ENCODE peak calls at places on chromosomes 13 and 19, in seven cellular contexts. O, R, U, W, P, C and D are unnamed samples.

GRCh38 chr13:24927810-24928404 is 163.9 kb downstream of the RNF17 start:
- DNase-seq in R (no peak), U (no peak), W (no peak), O (no peak), C (peak; percentile 32), P (no peak), D (no peak)

GRCh38 chr19:38417544-38418506 is 8.2 kb downstream of the RASGRP4 start:
- DNase-seq in O (peak; percentile 46), P (peak; percentile 51), U (peak; percentile 92), W (no peak), C (peak; percentile 11), R (peak; percentile 21), D (peak; percentile 45)

GRCh38 chr13:114065141-114065925 is 67.1 kb downstream of the RASA3 start:
- DNase-seq in U (peak; percentile 65), R (peak; percentile 92), P (peak; percentile 92), O (peak; percentile 58), C (peak; percentile 98), W (peak; percentile 98), D (peak; percentile 99)

GRCh38 chr19:41427647-41428480 is 690 bp upstream of the B3GNT8 start:
- DNase-seq in P (peak; percentile 66), C (no peak), R (peak; percentile 54), W (no peak), U (no peak), O (no peak), D (no peak)

GRCh38 chr13:102012299-102013293 is 389.3 kb downstream of the FGF14 start:
- DNase-seq in U (no peak), R (no peak), C (no peak), O (no peak), W (no peak), P (no peak), D (no peak)

GRCh38 chr19:17321655-17322489 is 12.5 kb downstream of the DDA1 start:
- DNase-seq in U (no peak), R (no peak), O (no peak), W (no peak), P (no peak), C (no peak), D (no peak)

GRCh38 chr19:29400917-29401711 is 124.7 kb upstream of the VSTM2B start:
- DNase-seq in U (no peak), R (no peak), W (no peak), O (no peak), C (no peak), P (no peak), D (no peak)

GRCh38 chr19:12217332-12217731 is 54.4 kb downstream of the ZNF136 start:
- DNase-seq in R (no peak), W (no peak), U (no peak), C (no peak), P (no peak), O (no peak), D (no peak)

GRCh38 chr13:83883061-83883523 is 818 bp upstream of the SLITRK1 start:
- DNase-seq in U (no peak), C (no peak), P (no peak), R (no peak), O (no peak), W (no peak), D (no peak)

GRCh38 chr19:15330801-15331418 is 1.4 kb downstream of the BRD4 start:
- DNase-seq in P (no peak), O (no peak), C (peak; percentile 87), W (peak; percentile 89), R (no peak), U (peak; percentile 51), D (peak; percentile 88)

GRCh38 chr13:30235206-30235605 is 72.1 kb downstream of the KATNAL1 start:
- DNase-seq in O (no peak), R (no peak), W (no peak), C (no peak), P (no peak), U (no peak), D (peak; percentile 14)

GRCh38 chr19:50419580-50420035 is 870 bp downstream of the SPIB start:
- DNase-seq in W (no peak), C (no peak), O (no peak), R (no peak), U (no peak), P (no peak), D (no peak)

GRCh38 chr19:47610902-47611301 is 2.0 kb downstream of the BICRA start:
- DNase-seq in R (no peak), O (no peak), C (no peak), W (no peak), U (no peak), P (no peak), D (no peak)

GRCh38 chr19:11238041-11238440 is 1.4 kb upstream of the ANGPTL8 start:
- DNase-seq in R (no peak), W (no peak), O (no peak), C (no peak), P (no peak), U (no peak), D (no peak)

GRCh38 chr19:53664760-53665159 is 33.0 kb downstream of the DPRX start:
- DNase-seq in R (no peak), P (no peak), U (no peak), O (no peak), W (no peak), C (no peak), D (no peak)

GRCh38 chr13:39448831-39449230 is 154.2 kb downstream of the LHFPL6 start:
- DNase-seq in C (no peak), W (no peak), U (no peak), R (no peak), P (no peak), O (no peak), D (no peak)

GRCh38 chr19:49506575-49507105 is 5.8 kb upstream of the FCGRT start:
- DNase-seq in P (peak; percentile 83), W (no peak), C (peak; percentile 52), O (peak; percentile 58), U (peak; percentile 80), R (no peak), D (peak; percentile 75)

GRCh38 chr13:44854264-44855060 is 134.8 kb downstream of the NUFIP1 start:
- DNase-seq in U (no peak), C (no peak), O (no peak), R (no peak), P (no peak), W (peak; percentile 11), D (no peak)

GRCh38 chr13:88376762-88377388 is 705.7 kb downstream of the SLITRK5 start:
- DNase-seq in O (no peak), P (no peak), C (no peak), R (no peak), U (no peak), W (no peak), D (peak; percentile 79)

GRCh38 chr13:49625392-49626137 is 2.7 kb upstream of the ARL11 start:
- DNase-seq in O (no peak), W (peak; percentile 6), U (no peak), R (no peak), C (no peak), P (no peak), D (peak; percentile 9)

GRCh38 chr13:46553521-46553885 is 533 bp downstream of the LRCH1 start:
- DNase-seq in P (peak; percentile 18), W (no peak), U (no peak), R (peak; percentile 40), O (peak; percentile 16), C (no peak), D (peak; percentile 12)

GRCh38 chr13:103195762-103196161 is 129.5 kb upstream of the SLC10A2 start:
- DNase-seq in W (no peak), R (no peak), O (no peak), P (no peak), U (no peak), C (peak; percentile 11), D (no peak)
- TF ChIP-seq CTCF in W (no peak), R (no peak), O (no peak), P (no peak), U (no peak), C (no peak), D (no peak)

DNA sequence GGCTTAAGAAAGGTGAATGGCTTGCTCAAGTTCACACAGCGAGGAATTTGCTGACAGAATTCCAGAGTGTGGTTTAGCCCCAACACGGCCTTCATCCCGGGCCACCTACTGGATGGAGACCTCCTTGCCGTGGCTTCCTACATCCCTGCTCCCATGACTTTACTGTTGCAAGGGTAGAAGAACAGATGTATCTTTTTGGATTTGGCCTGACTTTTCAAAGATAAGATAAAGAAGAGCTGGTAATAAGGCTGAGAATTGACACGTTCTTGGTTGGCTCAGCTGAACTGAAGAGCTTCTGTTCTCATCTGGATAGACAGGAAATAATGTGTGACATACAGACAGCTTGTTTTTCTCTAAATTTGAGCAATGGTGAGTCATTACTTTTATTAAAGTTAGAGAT is 113.1 kb downstream of the KLF5 start:
- DNase-seq in U (no peak), P (no peak), O (no peak), C (peak; percentile 51), W (peak; percentile 46), R (no peak), D (no peak)
- TF ChIP-seq CTCF in U (no peak), P (no peak), O (no peak), C (peak; percentile 1), W (peak; percentile 7), R (no peak), D (no peak)

GRCh38 chr19:4057913-4058695 is 8.6 kb downstream of the ZBTB7A start:
- DNase-seq in R (peak; percentile 94), U (peak; percentile 74), W (peak; percentile 85), P (no peak), C (peak; percentile 87), O (no peak), D (peak; percentile 96)
- TF ChIP-seq CTCF in R (no peak), U (no peak), W (peak; percentile 34), P (no peak), C (peak; percentile 54), O (no peak), D (peak; percentile 21)

GRCh38 chr13:98871727-98872126 is 106.1 kb downstream of the DOCK9 start:
- DNase-seq in P (no peak), C (no peak), W (no peak), O (no peak), R (no peak), U (no peak), D (no peak)

GRCh38 chr13:98866882-98867281 is 111.0 kb downstream of the DOCK9 start:
- DNase-seq in R (no peak), C (no peak), P (no peak), U (no peak), W (no peak), O (no peak), D (no peak)

GRCh38 chr13:98868932-98869331 is 108.9 kb downstream of the DOCK9 start:
- DNase-seq in U (no peak), P (no peak), C (no peak), R (no peak), O (no peak), W (no peak), D (no peak)

GRCh38 chr13:98873377-98874028 is 104.4 kb downstream of the DOCK9 start:
- DNase-seq in C (no peak), W (no peak), U (no peak), P (no peak), O (no peak), R (no peak), D (no peak)

DNA sequence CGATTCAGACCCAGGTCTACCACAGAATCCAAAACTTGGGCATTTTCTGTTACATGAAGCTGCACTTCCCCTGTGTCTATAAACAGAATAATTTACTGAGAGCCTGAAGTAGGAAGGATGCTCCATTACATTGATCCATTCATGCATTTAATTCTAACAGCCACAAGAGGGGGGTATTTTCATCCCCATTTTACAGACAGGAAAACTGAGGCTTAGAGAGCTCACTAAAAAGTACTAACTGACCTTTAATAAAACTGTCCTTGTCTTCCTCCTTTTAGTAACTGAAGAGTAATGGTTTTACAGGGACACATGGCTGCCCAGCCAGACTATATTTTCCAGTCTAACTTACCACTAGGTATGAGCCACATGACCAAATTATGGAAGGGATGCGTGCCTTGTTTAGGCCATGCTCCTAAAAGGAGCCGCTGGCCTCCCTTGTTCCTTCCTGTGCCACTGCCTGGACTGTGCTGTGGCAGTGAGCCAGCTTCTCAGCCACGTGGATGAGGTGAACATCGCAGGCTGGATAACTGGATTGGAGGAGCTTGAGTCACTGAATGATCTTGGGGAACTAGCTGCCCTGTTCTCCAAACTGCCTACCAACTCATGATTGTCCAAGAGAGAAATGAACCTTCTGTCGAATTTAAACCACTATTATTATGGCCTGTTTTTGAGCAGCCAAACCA is 108.3 kb downstream of the DOCK9 start:
- DNase-seq in C (peak; percentile 6), R (peak; percentile 36), O (no peak), P (peak; percentile 29), W (no peak), U (no peak), D (peak; percentile 8)
- TF ChIP-seq CTCF in C (peak; percentile 20), R (no peak), O (peak; percentile 49), P (no peak), W (peak; percentile 31), U (peak; percentile 27), D (peak; percentile 30)